ENCODE peak calls at places on chromosomes 7 and 10, in ten cellular contexts. One of them, this sample, is unnamed. For H3K36me3, the result is how much of the 10 kb centered on the place peaks cover.

GRCh38 chr7:65832281-65832680 is 40.6 kb upstream of the VKORC1L1 start:
- DNase-seq in esophagus muscularis mucosa: no peak
- DNase-seq in transverse colon: peak
- DNase-seq in HepG2: no peak
- DNase-seq in ovary: no peak
- DNase-seq in K562: no peak
- DNase-seq in SK-N-SH: no peak
- DNase-seq in H1: no peak
- DNase-seq in suprapubic skin: no peak
- DNase-seq in GM12878: no peak
- DNase-seq in this sample: no peak

GRCh38 chr10:7432884-7433726 is 22.3 kb upstream of the SFMBT2 start:
- DNase-seq in esophagus muscularis mucosa: no peak
- DNase-seq in transverse colon: no peak
- DNase-seq in HepG2: no peak
- DNase-seq in ovary: no peak
- DNase-seq in K562: no peak
- DNase-seq in SK-N-SH: no peak
- DNase-seq in H1: no peak
- DNase-seq in suprapubic skin: no peak
- DNase-seq in GM12878: no peak
- DNase-seq in this sample: no peak

GRCh38 chr7:70659263-70659662 is 472.7 kb upstream of the GALNT17 start:
- DNase-seq in esophagus muscularis mucosa: no peak
- DNase-seq in transverse colon: no peak
- DNase-seq in HepG2: no peak
- DNase-seq in ovary: no peak
- DNase-seq in K562: no peak
- DNase-seq in SK-N-SH: no peak
- DNase-seq in H1: no peak
- DNase-seq in suprapubic skin: no peak
- DNase-seq in GM12878: no peak
- DNase-seq in this sample: no peak

GRCh38 chr10:71136036-71136690 is 76.2 kb upstream of the UNC5B start:
- DNase-seq in esophagus muscularis mucosa: peak
- DNase-seq in transverse colon: no peak
- DNase-seq in HepG2: no peak
- DNase-seq in ovary: no peak
- DNase-seq in K562: no peak
- DNase-seq in SK-N-SH: no peak
- DNase-seq in H1: no peak
- DNase-seq in suprapubic skin: no peak
- DNase-seq in GM12878: no peak
- DNase-seq in this sample: no peak

GRCh38 chr7:127968547-127968946 is 62.7 kb downstream of the LRRC4 start:
- DNase-seq in esophagus muscularis mucosa: no peak
- DNase-seq in transverse colon: no peak
- DNase-seq in HepG2: no peak
- DNase-seq in ovary: no peak
- DNase-seq in K562: no peak
- DNase-seq in SK-N-SH: no peak
- DNase-seq in H1: no peak
- DNase-seq in suprapubic skin: no peak
- DNase-seq in GM12878: no peak
- DNase-seq in this sample: no peak

GRCh38 chr10:51343391-51343790 is 269.1 kb downstream of the PRKG1 start:
- DNase-seq in esophagus muscularis mucosa: no peak
- DNase-seq in transverse colon: no peak
- DNase-seq in HepG2: no peak
- DNase-seq in ovary: no peak
- DNase-seq in K562: no peak
- DNase-seq in SK-N-SH: no peak
- DNase-seq in H1: no peak
- DNase-seq in suprapubic skin: no peak
- DNase-seq in GM12878: no peak
- DNase-seq in this sample: no peak

GRCh38 chr7:25854608-25855497 is 297.1 kb upstream of the NFE2L3 start:
- DNase-seq in esophagus muscularis mucosa: no peak
- DNase-seq in transverse colon: peak
- DNase-seq in HepG2: peak
- DNase-seq in ovary: no peak
- DNase-seq in K562: peak
- DNase-seq in SK-N-SH: peak
- DNase-seq in H1: no peak
- DNase-seq in suprapubic skin: peak
- DNase-seq in GM12878: no peak
- DNase-seq in this sample: peak

GRCh38 chr10:77522268-77522809 is 115.3 kb downstream of the KCNMA1 start:
- DNase-seq in esophagus muscularis mucosa: no peak
- DNase-seq in transverse colon: no peak
- DNase-seq in HepG2: no peak
- DNase-seq in ovary: no peak
- DNase-seq in K562: no peak
- DNase-seq in SK-N-SH: no peak
- DNase-seq in H1: no peak
- DNase-seq in suprapubic skin: no peak
- DNase-seq in GM12878: no peak
- DNase-seq in this sample: no peak

GRCh38 chr7:106824458-106824857 is 40.6 kb upstream of the PIK3CG start:
- DNase-seq in esophagus muscularis mucosa: no peak
- DNase-seq in transverse colon: no peak
- DNase-seq in HepG2: no peak
- DNase-seq in ovary: no peak
- DNase-seq in K562: no peak
- DNase-seq in SK-N-SH: no peak
- DNase-seq in H1: no peak
- DNase-seq in suprapubic skin: no peak
- DNase-seq in GM12878: no peak
- DNase-seq in this sample: no peak

GRCh38 chr7:967361-968082 is 7.8 kb downstream of the COX19 start:
- DNase-seq in esophagus muscularis mucosa: no peak
- DNase-seq in transverse colon: no peak
- DNase-seq in HepG2: no peak
- DNase-seq in ovary: no peak
- DNase-seq in K562: no peak
- DNase-seq in SK-N-SH: no peak
- DNase-seq in H1: no peak
- DNase-seq in suprapubic skin: no peak
- DNase-seq in GM12878: no peak
- DNase-seq in this sample: no peak

GRCh38 chr10:24973163-24973562 is 20.8 kb upstream of the PRTFDC1 start:
- DNase-seq in esophagus muscularis mucosa: no peak
- DNase-seq in transverse colon: no peak
- DNase-seq in HepG2: peak
- DNase-seq in ovary: no peak
- DNase-seq in K562: no peak
- DNase-seq in SK-N-SH: no peak
- DNase-seq in H1: no peak
- DNase-seq in suprapubic skin: no peak
- DNase-seq in GM12878: no peak
- DNase-seq in this sample: no peak

GRCh38 chr7:103888603-103889153 is 100.8 kb downstream of the RELN start:
- DNase-seq in esophagus muscularis mucosa: no peak
- DNase-seq in transverse colon: no peak
- DNase-seq in HepG2: no peak
- DNase-seq in ovary: no peak
- DNase-seq in K562: no peak
- DNase-seq in SK-N-SH: no peak
- DNase-seq in H1: no peak
- DNase-seq in suprapubic skin: no peak
- DNase-seq in GM12878: no peak
- DNase-seq in this sample: no peak

GRCh38 chr10:23293145-23293724 is 51.4 kb downstream of the C10orf67 start:
- DNase-seq in esophagus muscularis mucosa: no peak
- DNase-seq in transverse colon: no peak
- DNase-seq in HepG2: peak
- DNase-seq in ovary: no peak
- DNase-seq in K562: peak
- DNase-seq in SK-N-SH: peak
- DNase-seq in H1: peak
- DNase-seq in suprapubic skin: no peak
- DNase-seq in GM12878: peak
- DNase-seq in this sample: no peak

GRCh38 chr7:132857703-132858102 is 224.2 kb downstream of the CHCHD3 start:
- DNase-seq in esophagus muscularis mucosa: no peak
- DNase-seq in transverse colon: no peak
- DNase-seq in HepG2: no peak
- DNase-seq in ovary: no peak
- DNase-seq in K562: no peak
- DNase-seq in SK-N-SH: no peak
- DNase-seq in H1: no peak
- DNase-seq in suprapubic skin: no peak
- DNase-seq in GM12878: no peak
- DNase-seq in this sample: no peak

GRCh38 chr10:71873582-71874182 is 22.6 kb upstream of the PSAP start:
- DNase-seq in esophagus muscularis mucosa: no peak
- DNase-seq in transverse colon: no peak
- DNase-seq in HepG2: no peak
- DNase-seq in ovary: no peak
- DNase-seq in K562: no peak
- DNase-seq in SK-N-SH: no peak
- DNase-seq in H1: no peak
- DNase-seq in suprapubic skin: no peak
- DNase-seq in GM12878: peak
- DNase-seq in this sample: no peak

DNA sequence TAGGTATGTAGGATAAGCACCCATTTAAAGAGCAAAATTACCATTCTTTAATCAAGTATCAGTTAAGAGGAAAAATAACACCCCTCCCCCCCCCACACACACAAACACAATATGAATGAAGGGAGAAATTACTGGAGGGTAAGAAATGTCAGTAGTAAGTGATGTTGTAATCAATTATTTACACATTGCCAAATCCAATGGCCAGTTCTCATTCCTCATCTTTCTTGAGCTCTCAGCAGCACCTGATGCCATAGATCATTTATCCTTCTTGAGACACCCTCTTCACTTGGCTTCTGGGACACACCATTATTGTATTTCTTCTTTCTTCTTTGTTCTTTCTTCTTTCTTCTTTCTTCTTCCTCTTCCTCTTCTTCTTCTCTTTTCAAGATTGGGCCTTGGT is 33.7 kb upstream of the FAM3C start:
- DNase-seq in esophagus muscularis mucosa: no peak
- DNase-seq in transverse colon: no peak
- DNase-seq in HepG2: no peak
- DNase-seq in ovary: no peak
- DNase-seq in K562: no peak
- DNase-seq in SK-N-SH: no peak
- DNase-seq in H1: no peak
- DNase-seq in suprapubic skin: no peak
- DNase-seq in GM12878: no peak
- DNase-seq in this sample: no peak
- TF ChIP-seq EP300 in esophagus muscularis mucosa: no peak
- TF ChIP-seq EP300 in transverse colon: no peak
- TF ChIP-seq EP300 in HepG2: no peak
- TF ChIP-seq EP300 in ovary: no peak
- TF ChIP-seq EP300 in K562: no peak
- TF ChIP-seq EP300 in SK-N-SH: no peak
- TF ChIP-seq EP300 in H1: no peak
- TF ChIP-seq EP300 in suprapubic skin: no peak
- TF ChIP-seq EP300 in GM12878: no peak
- TF ChIP-seq EP300 in this sample: no peak

DNA sequence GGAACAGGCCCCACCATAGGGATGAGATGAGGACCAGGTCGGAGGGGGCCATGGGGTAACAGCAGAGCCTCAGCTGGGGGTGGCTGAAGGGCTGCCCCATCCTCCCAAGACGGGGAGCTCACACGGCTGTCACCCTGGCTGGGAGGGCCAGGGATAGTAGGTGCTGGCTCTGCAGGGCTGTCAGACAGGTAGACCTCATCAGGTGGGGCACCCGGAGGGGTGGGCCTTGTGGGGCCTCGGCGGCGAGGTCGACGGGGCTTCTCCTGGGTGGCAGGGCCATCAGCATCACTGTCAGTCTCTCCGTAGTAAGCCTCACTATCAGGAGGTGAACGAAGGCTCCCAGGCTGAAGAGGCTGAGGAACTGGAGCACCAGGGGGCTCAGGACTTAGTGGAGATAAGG is 2.6 kb downstream of the SYNPO2L start:
- DNase-seq in esophagus muscularis mucosa: no peak
- DNase-seq in transverse colon: no peak
- DNase-seq in HepG2: no peak
- DNase-seq in ovary: no peak
- DNase-seq in K562: no peak
- DNase-seq in SK-N-SH: no peak
- DNase-seq in H1: no peak
- DNase-seq in suprapubic skin: no peak
- DNase-seq in GM12878: no peak
- DNase-seq in this sample: no peak
- H3K4me3 ChIP-seq in esophagus muscularis mucosa: no peak
- H3K4me3 ChIP-seq in transverse colon: no peak
- H3K4me3 ChIP-seq in HepG2: no peak
- H3K4me3 ChIP-seq in ovary: no peak
- H3K4me3 ChIP-seq in K562: no peak
- H3K4me3 ChIP-seq in SK-N-SH: no peak
- H3K4me3 ChIP-seq in H1: no peak
- H3K4me3 ChIP-seq in suprapubic skin: no peak
- H3K4me3 ChIP-seq in GM12878: no peak
- H3K4me3 ChIP-seq in this sample: no peak

GRCh38 chr7:159177270-159178036 is 32.8 kb upstream of the VIPR2 start:
- DNase-seq in esophagus muscularis mucosa: no peak
- DNase-seq in transverse colon: no peak
- DNase-seq in HepG2: no peak
- DNase-seq in ovary: no peak
- DNase-seq in K562: no peak
- DNase-seq in SK-N-SH: peak
- DNase-seq in H1: no peak
- DNase-seq in suprapubic skin: no peak
- DNase-seq in GM12878: no peak
- DNase-seq in this sample: no peak
- H3K36me3 ChIP-seq in esophagus muscularis mucosa: under half
- H3K36me3 ChIP-seq in transverse colon: under half
- H3K36me3 ChIP-seq in HepG2: under half
- H3K36me3 ChIP-seq in ovary: under half
- H3K36me3 ChIP-seq in K562: under half
- H3K36me3 ChIP-seq in SK-N-SH: under half
- H3K36me3 ChIP-seq in H1: under half
- H3K36me3 ChIP-seq in suprapubic skin: under half
- H3K36me3 ChIP-seq in GM12878: under half
- H3K36me3 ChIP-seq in this sample: under half

DNA sequence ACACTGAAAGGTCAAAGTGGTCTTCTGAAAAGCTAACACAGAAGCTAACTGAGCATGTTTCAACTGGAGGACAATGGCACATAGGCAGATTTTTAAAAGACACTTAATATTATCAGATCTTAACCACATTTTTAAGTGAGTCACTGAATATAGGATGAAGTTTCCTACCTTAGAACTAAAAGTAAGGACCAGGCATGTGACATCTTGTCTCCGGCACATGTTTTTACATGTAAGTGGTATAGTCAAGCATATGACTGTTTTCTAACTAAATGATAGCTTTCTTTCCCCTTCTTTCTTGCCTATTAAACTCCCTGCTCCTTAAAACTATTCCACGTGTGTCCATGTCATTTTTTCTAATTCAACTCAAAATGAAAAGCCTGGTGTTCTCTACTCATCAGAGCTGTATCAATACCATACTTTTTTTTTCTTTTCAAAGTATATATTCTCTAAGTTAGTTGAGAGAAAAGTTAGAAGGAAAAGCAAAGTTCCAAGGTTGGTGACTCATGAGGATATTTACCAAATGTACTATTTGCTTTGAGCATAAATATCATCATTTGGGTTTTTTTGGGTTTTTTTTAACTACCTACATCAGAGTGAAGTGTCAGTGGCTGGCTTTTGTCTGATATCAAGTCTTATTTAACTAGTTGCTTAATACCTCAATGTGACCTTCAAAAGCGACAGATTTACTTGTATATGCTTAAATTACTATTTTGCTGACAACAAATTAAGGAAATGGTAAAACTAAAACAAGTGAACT is 127.5 kb downstream of the CRPPA start:
- DNase-seq in esophagus muscularis mucosa: no peak
- DNase-seq in transverse colon: no peak
- DNase-seq in HepG2: no peak
- DNase-seq in ovary: no peak
- DNase-seq in K562: no peak
- DNase-seq in SK-N-SH: no peak
- DNase-seq in H1: no peak
- DNase-seq in suprapubic skin: no peak
- DNase-seq in GM12878: no peak
- DNase-seq in this sample: no peak
- TF ChIP-seq EP300 in esophagus muscularis mucosa: no peak
- TF ChIP-seq EP300 in transverse colon: no peak
- TF ChIP-seq EP300 in HepG2: no peak
- TF ChIP-seq EP300 in ovary: no peak
- TF ChIP-seq EP300 in K562: no peak
- TF ChIP-seq EP300 in SK-N-SH: no peak
- TF ChIP-seq EP300 in H1: no peak
- TF ChIP-seq EP300 in suprapubic skin: no peak
- TF ChIP-seq EP300 in GM12878: no peak
- TF ChIP-seq EP300 in this sample: no peak

This sample was measured in tibial nerve.